ENCODE peak calls at places on chromosomes 11 and 22, in seven cellular contexts. K, X, Q, L, C, D and N are unnamed samples.

GRCh38 chr11:57410287-57410686 is 16.6 kb downstream of the SLC43A3 start:
- DNase-seq in K (no peak), X (no peak), Q (no peak), L (no peak), C (no peak), D (no peak), N (no peak)

GRCh38 chr11:120324932-120325810 is at the start of gene TLCD5:
- DNase-seq in K (no peak), X (peak; percentile 54), Q (peak; percentile 69), L (peak; percentile 95), C (peak; percentile 93), D (peak; percentile 53), N (peak; percentile 73)

GRCh38 chr22:30511903-30512302 is 6.4 kb upstream of the SEC14L4 start:
- DNase-seq in K (no peak), X (no peak), Q (no peak), L (no peak), C (no peak), D (no peak), N (no peak)

GRCh38 chr22:29559853-29560252 is 6.3 kb upstream of the THOC5 start:
- DNase-seq in K (no peak), X (no peak), Q (no peak), L (no peak), C (no peak), D (no peak), N (no peak)

GRCh38 chr11:87628161-87628560 is 547.1 kb downstream of the RAB38 start:
- DNase-seq in K (no peak), X (no peak), Q (no peak), L (peak; percentile 30), C (no peak), D (no peak), N (no peak)

GRCh38 chr11:92808009-92808408 is 161.4 kb upstream of the MTNR1B start:
- DNase-seq in K (no peak), X (no peak), Q (no peak), L (no peak), C (no peak), D (no peak), N (no peak)

GRCh38 chr11:32006799-32007388 is 84.0 kb upstream of the RCN1 start:
- DNase-seq in K (peak; percentile 11), X (peak; percentile 35), Q (peak; percentile 46), L (peak; percentile 84), C (peak; percentile 42), D (peak; percentile 13), N (peak; percentile 45)

GRCh38 chr22:23217171-23218052 is 37.1 kb downstream of the BCR start:
- DNase-seq in K (no peak), X (no peak), Q (peak; percentile 61), L (no peak), C (no peak), D (no peak), N (peak; percentile 85)

GRCh38 chr22:48889887-48890692 is 937.6 kb downstream of the BRD1 start:
- DNase-seq in K (no peak), X (no peak), Q (no peak), L (no peak), C (no peak), D (no peak), N (no peak)

GRCh38 chr11:57391111-57391510 is 661 bp upstream of the PRG2 start:
- DNase-seq in K (no peak), X (no peak), Q (no peak), L (no peak), C (no peak), D (no peak), N (no peak)

GRCh38 chr11:114200785-114201184 is 95.4 kb upstream of the NNMT start:
- DNase-seq in K (no peak), X (no peak), Q (no peak), L (no peak), C (no peak), D (no peak), N (no peak)

GRCh38 chr11:104813532-104813931 is 84.7 kb downstream of the CASP12 start:
- DNase-seq in K (no peak), X (no peak), Q (no peak), L (peak; percentile 70), C (no peak), D (no peak), N (no peak)

GRCh38 chr11:68687986-68688385 is 3.6 kb downstream of the GAL start:
- DNase-seq in K (no peak), X (no peak), Q (no peak), L (no peak), C (no peak), D (no peak), N (no peak)

GRCh38 chr11:6022954-6023353 is 7.6 kb downstream of the OR56A1 start:
- DNase-seq in K (peak; percentile 5), X (peak; percentile 33), Q (peak; percentile 10), L (peak; percentile 79), C (no peak), D (peak; percentile 43), N (peak; percentile 70)

GRCh38 chr11:17479284-17480214 is 2.9 kb upstream of the ABCC8 start:
- DNase-seq in K (no peak), X (peak; percentile 49), Q (peak; percentile 68), L (peak; percentile 90), C (peak; percentile 85), D (no peak), N (peak; percentile 10)

GRCh38 chr11:68441466-68442230 is 18.9 kb upstream of the PPP6R3 start:
- DNase-seq in K (no peak), X (no peak), Q (no peak), L (no peak), C (peak; percentile 87), D (no peak), N (no peak)

GRCh38 chr22:28034760-28035401 is 115.8 kb upstream of the PITPNB start:
- DNase-seq in K (no peak), X (no peak), Q (no peak), L (no peak), C (peak; percentile 64), D (no peak), N (peak; percentile 86)

GRCh38 chr22:18987765-18988164 is 51.7 kb upstream of the PRODH start:
- DNase-seq in K (no peak), X (no peak), Q (peak; percentile 83), L (peak; percentile 87), C (peak; percentile 52), D (peak; percentile 32), N (no peak)

GRCh38 chr11:68546555-68546954 is 86.0 kb downstream of the PPP6R3 start:
- DNase-seq in K (no peak), X (no peak), Q (no peak), L (no peak), C (no peak), D (peak; percentile 24), N (no peak)

GRCh38 chr11:74072286-74072685 is 63.4 kb upstream of the UCP3 start:
- DNase-seq in K (peak; percentile 2), X (no peak), Q (no peak), L (no peak), C (no peak), D (no peak), N (no peak)

GRCh38 chr11:35359321-35360058 is 59.9 kb downstream of the SLC1A2 start:
- DNase-seq in K (no peak), X (no peak), Q (no peak), L (no peak), C (no peak), D (peak; percentile 76), N (no peak)

GRCh38 chr11:12163181-12163841 is 52.9 kb downstream of the MICAL2 start:
- DNase-seq in K (no peak), X (no peak), Q (no peak), L (no peak), C (no peak), D (peak; percentile 40), N (peak; percentile 17)

GRCh38 chr11:96483550-96483949 is 93.7 kb downstream of the JRKL start:
- DNase-seq in K (no peak), X (no peak), Q (no peak), L (no peak), C (no peak), D (no peak), N (no peak)

GRCh38 chr22:50014053-50014501 is 1.5 kb upstream of the IL17REL start:
- DNase-seq in K (no peak), X (no peak), Q (no peak), L (no peak), C (peak; percentile 55), D (no peak), N (no peak)

GRCh38 chr22:38494498-38494897 is 11.6 kb downstream of the DDX17 start:
- DNase-seq in K (no peak), X (no peak), Q (no peak), L (no peak), C (no peak), D (no peak), N (no peak)

GRCh38 chr22:47539374-47539773 is 776.9 kb downstream of the TBC1D22A start:
- DNase-seq in K (no peak), X (no peak), Q (no peak), L (no peak), C (no peak), D (no peak), N (no peak)

GRCh38 chr11:113546757-113547507 is 71.7 kb upstream of the DRD2 start:
- DNase-seq in K (no peak), X (no peak), Q (no peak), L (no peak), C (no peak), D (no peak), N (no peak)

DNA sequence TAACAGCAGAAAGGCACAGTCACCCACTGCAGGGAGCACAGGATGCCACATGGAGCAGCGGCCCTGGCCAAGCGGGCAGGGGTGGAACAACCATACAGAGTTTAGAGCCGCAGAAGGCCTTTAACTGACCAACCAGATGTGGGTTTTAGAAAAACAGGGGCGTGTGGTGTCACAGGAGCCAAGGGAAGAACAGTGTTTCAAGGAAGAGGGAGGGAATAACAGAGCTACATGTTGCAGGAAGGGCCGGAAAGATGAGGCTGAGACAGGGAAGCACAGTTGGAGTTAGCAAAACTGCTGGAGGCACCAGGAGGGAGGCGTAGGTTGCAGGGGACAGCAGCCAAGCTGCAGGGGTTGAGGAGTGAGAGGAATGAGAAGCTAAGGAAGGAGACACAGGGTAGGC is 7.8 kb upstream of the NAA40 start:
- DNase-seq in K (no peak), X (no peak), Q (no peak), L (no peak), C (no peak), D (no peak), N (no peak)
- H2AFZ ChIP-seq in K (no peak overlapping the region), X (no peak overlapping the region), Q (no peak overlapping the region), L (no peak overlapping the region), C (no peak overlapping the region), D (no peak overlapping the region), N (no peak overlapping the region)

GRCh38 chr22:45481661-45482060 is 21.0 kb upstream of the FBLN1 start:
- DNase-seq in K (no peak), X (no peak), Q (no peak), L (no peak), C (no peak), D (no peak), N (no peak)
- H3K4me1 ChIP-seq in K (no peaks in the 10 kb centered on the region), X (peaks cover 10% of the 10 kb centered on the region), Q (no peaks in the 10 kb centered on the region), L (no peaks in the 10 kb centered on the region), C (no peaks in the 10 kb centered on the region), D (peaks cover 75% of the 10 kb centered on the region), N (no peaks in the 10 kb centered on the region)

DNA sequence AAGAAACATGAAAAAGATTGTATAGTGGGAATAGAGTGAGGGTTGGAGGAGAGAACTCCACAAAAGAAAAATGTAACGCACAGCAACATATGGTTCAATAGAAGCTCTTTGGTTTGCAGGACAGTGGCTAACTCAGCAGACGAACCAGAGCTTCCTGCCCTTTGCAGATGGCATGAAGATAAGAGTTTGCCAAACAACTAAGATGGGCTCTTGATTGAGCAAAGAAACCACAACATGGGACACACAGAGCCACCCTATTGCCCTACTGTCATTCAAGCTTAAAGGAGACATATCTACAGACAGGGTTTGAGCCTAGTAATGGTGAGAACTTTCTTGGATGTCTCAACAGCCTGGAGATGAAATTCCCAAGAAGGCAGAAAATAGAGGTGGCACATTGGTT is 63.9 kb downstream of the COPB1 start:
- DNase-seq in K (no peak), X (no peak), Q (no peak), L (no peak), C (no peak), D (no peak), N (no peak)
- TF ChIP-seq POLR2AphosphoS5 in K (no peak), X (no peak), Q (no peak), L (no peak), C (no peak), D (no peak), N (no peak)

GRCh38 chr11:105923252-105923651 is 98.8 kb downstream of the MSANTD4 start:
- DNase-seq in K (no peak), X (no peak), Q (no peak), L (no peak), C (no peak), D (no peak), N (no peak)
- H2AFZ ChIP-seq in K (no peak overlapping the region), X (no peak overlapping the region), Q (no peak overlapping the region), L (no peak overlapping the region), C (peak overlapping the region; percentile 33), D (no peak overlapping the region), N (no peak overlapping the region)